ENCODE peak calls at places on chromosomes 7 and 10, in nine cellular contexts. W is GM23248, M is HCT116, P is neural progenitor cell, S is hepatocyte, J is MM.1S, K is GM23338, O is OCI-LY7, R is SK-N-SH. L is an unnamed sample.

GRCh38 chr7:12002428-12002827 is 170.4 kb upstream of the THSD7A start:
- DNase-seq in W (no peak), M (no peak), K (no peak), R (no peak), O (no peak), S (no peak), J (no peak), P (no peak), L (no peak)

GRCh38 chr10:71252195-71252594 is 39.8 kb downstream of the UNC5B start:
- DNase-seq in R (no peak), K (no peak), S (peak; percentile 66), M (no peak), J (no peak), W (no peak), P (no peak), O (no peak), L (no peak)

GRCh38 chr7:27164381-27165088 is 802 bp downstream of the HOXA9 start:
- DNase-seq in O (no peak), K (peak; percentile 72), R (no peak), P (peak; percentile 87), M (no peak), S (no peak), J (no peak), W (peak; percentile 73), L (peak; percentile 39)

GRCh38 chr7:30795161-30795943 is 24.1 kb downstream of the MINDY4 start:
- DNase-seq in M (peak; percentile 3), P (no peak), K (peak; percentile 42), O (no peak), S (no peak), R (no peak), W (peak; percentile 22), J (peak; percentile 41), L (peak; percentile 69)

GRCh38 chr7:7271094-7271874 is 88.9 kb downstream of the C1GALT1 start:
- DNase-seq in R (no peak), W (no peak), O (peak; percentile 27), M (no peak), P (peak; percentile 3), K (peak; percentile 33), J (no peak), S (no peak), L (no peak)

GRCh38 chr7:55100172-55100961 is 81.5 kb downstream of the EGFR start:
- DNase-seq in S (no peak), P (no peak), K (no peak), O (no peak), R (no peak), M (no peak), W (peak; percentile 25), J (no peak), L (no peak)

GRCh38 chr10:114304017-114304565 is 65.0 kb downstream of the VWA2 start:
- DNase-seq in S (peak; percentile 90), O (peak; percentile 91), J (peak; percentile 85), K (peak; percentile 85), P (peak; percentile 91), M (peak; percentile 85), W (peak; percentile 86), R (peak; percentile 86), L (peak; percentile 87)

GRCh38 chr7:24025765-24026164 is 258.2 kb upstream of the NPY start:
- DNase-seq in J (no peak), K (peak; percentile 14), R (no peak), W (no peak), S (no peak), O (no peak), P (no peak), M (no peak), L (no peak)

GRCh38 chr10:93115661-93116383 is 42.1 kb downstream of the CYP26A1 start:
- DNase-seq in M (peak; percentile 74), O (peak; percentile 74), P (peak; percentile 73), K (peak; percentile 92), R (peak; percentile 69), W (peak; percentile 62), J (peak; percentile 79), S (peak; percentile 56), L (peak; percentile 70)

GRCh38 chr10:85603167-85603940 is 763.2 kb downstream of the GRID1 start:
- DNase-seq in W (no peak), M (no peak), P (no peak), K (no peak), S (peak; percentile 28), O (no peak), R (no peak), J (no peak), L (no peak)

GRCh38 chr7:84190016-84190705 is 4.4 kb downstream of the SEMA3A start:
- DNase-seq in K (no peak), R (no peak), M (no peak), O (no peak), W (peak; percentile 48), S (no peak), P (no peak), J (no peak), L (peak; percentile 86)

GRCh38 chr10:49068672-49069217 is 46.6 kb downstream of the VSTM4 start:
- DNase-seq in J (no peak), S (no peak), W (no peak), K (no peak), P (no peak), R (no peak), M (no peak), O (no peak), L (no peak)

GRCh38 chr10:130749911-130750310 is 561.6 kb downstream of the TCERG1L start:
- DNase-seq in J (no peak), M (no peak), P (no peak), W (no peak), K (no peak), R (no peak), O (no peak), S (no peak), L (no peak)

GRCh38 chr10:16606421-16606820 is 84.7 kb upstream of the C1QL3 start:
- DNase-seq in W (peak; percentile 41), M (no peak), J (no peak), P (no peak), R (no peak), K (no peak), O (no peak), S (no peak), L (no peak)

GRCh38 chr10:49760789-49761188 is 1.3 kb downstream of the OGDHL start:
- DNase-seq in W (no peak), P (no peak), K (no peak), R (peak; percentile 27), J (no peak), O (no peak), S (no peak), M (no peak), L (no peak)

GRCh38 chr7:389911-390601 is 100.1 kb downstream of the FOXL3 start:
- DNase-seq in O (no peak), W (no peak), S (no peak), J (no peak), P (no peak), K (no peak), M (no peak), R (no peak), L (no peak)

GRCh38 chr7:108492742-108493141 is 33.2 kb downstream of the PNPLA8 start:
- DNase-seq in M (no peak), J (peak; percentile 79), R (no peak), P (no peak), W (no peak), O (no peak), S (no peak), K (no peak), L (peak; percentile 70)

GRCh38 chr7:22667562-22668239 is 59.3 kb upstream of the IL6 start:
- DNase-seq in J (no peak), M (peak; percentile 6), W (peak; percentile 82), O (no peak), P (no peak), R (no peak), K (peak; percentile 64), S (peak; percentile 52), L (peak; percentile 93)

GRCh38 chr7:131524116-131524515 is 32.3 kb downstream of the PODXL start:
- DNase-seq in K (no peak), M (no peak), P (no peak), O (no peak), W (no peak), J (no peak), R (no peak), S (no peak), L (no peak)

GRCh38 chr10:75441682-75442081 is 10.3 kb downstream of the LRMDA start:
- DNase-seq in P (no peak), W (no peak), M (no peak), O (no peak), R (no peak), S (no peak), J (no peak), K (no peak), L (no peak)

DNA sequence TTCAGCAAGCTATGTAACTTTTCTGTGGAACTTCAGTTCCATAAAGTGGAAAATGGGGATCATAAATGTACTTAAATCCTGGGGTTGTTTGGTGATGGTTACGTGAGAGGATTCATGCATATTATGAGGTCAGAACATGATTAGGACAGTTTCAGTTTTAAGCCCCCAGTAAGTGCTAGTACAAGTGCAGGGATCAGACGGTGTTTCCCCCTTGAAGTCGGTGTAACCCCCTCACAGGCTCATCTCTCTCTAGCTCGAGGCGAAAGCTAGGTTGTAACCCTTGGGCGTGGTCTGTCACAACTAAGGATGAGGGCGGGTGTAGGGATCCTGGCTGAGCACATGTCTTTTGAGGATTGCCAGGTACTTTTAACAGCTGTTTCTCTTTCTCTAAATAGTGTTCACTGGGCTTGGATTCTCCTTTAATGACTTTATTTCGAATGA is 84.7 kb downstream of the SPAG6 start:
- DNase-seq in M (no peak), J (no peak), P (no peak), S (no peak), K (no peak), W (no peak), O (no peak), R (no peak), L (no peak)
- H3K4me2 ChIP-seq in M (peak overlapping the region; percentile 80), J (no peak overlapping the region), P (no peak overlapping the region), S (peak overlapping the region; percentile 39), K (no peak overlapping the region), W (no peak overlapping the region), O (no peak overlapping the region), R (no peak overlapping the region), L (peak overlapping the region; percentile 84)

GRCh38 chr10:132223156-132223590 is 36.4 kb downstream of the DPYSL4 start:
- DNase-seq in P (peak; percentile 91), R (peak; percentile 94), S (peak; percentile 89), K (peak; percentile 80), M (peak; percentile 36), J (no peak), W (peak; percentile 93), O (peak; percentile 17), L (peak; percentile 73)
- TF ChIP-seq EZH2phosphoT487 in P (no peak), R (no peak), S (no peak), K (no peak), M (no peak), J (no peak), W (no peak), O (no peak), L (no peak)

GRCh38 chr10:80201592-80202256 is 3.6 kb downstream of the ANXA11 start:
- DNase-seq in P (no peak), S (no peak), R (no peak), J (no peak), O (no peak), W (no peak), M (no peak), K (no peak), L (no peak)
- H3K4me2 ChIP-seq in P (no peak overlapping the region), S (peak overlapping the region; percentile 90), R (no peak overlapping the region), J (peak overlapping the region; percentile 91), O (peak overlapping the region; percentile 99), W (peak overlapping the region; percentile 85), M (peak overlapping the region; percentile 94), K (no peak overlapping the region), L (peak overlapping the region; percentile 28)

DNA sequence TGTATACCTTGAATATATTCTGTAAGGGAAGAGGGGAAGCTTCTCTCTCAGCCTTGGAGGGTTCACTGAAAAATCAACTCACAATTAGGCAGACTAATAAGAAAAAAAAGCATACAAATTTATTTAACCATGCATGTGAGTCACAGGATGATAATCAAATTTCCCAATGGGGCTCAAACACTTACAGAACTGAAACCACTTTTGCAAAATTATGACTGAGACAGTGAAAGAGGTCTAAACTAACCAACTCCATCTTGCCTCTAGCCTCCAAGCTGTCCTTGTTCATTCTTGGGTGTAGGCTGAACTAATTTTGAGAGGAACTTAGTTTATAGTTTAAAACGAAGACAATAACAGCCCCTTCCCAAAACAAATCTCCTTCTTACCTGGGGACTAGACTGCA is 618.3 kb upstream of the AUTS2 start:
- DNase-seq in J (no peak), M (no peak), R (no peak), K (no peak), S (no peak), O (no peak), P (no peak), W (peak; percentile 49), L (no peak)
- TF ChIP-seq EZH2phosphoT487 in J (no peak), M (no peak), R (no peak), K (no peak), S (no peak), O (no peak), P (no peak), W (no peak), L (no peak)